ENCODE peak calls at places on chromosomes 5 and 9, in nine cellular contexts. X, G, I, O, R, P, U, A and K are unnamed samples.

GRCh38 chr9:116572095-116572748 is 114.9 kb upstream of the TRIM32 start:
- DNase-seq in R (peak), A (peak), X (peak), U (no peak), O (no peak), G (peak), P (peak), I (no peak), K (peak)

GRCh38 chr5:1638658-1639400 is 115.1 kb upstream of the LPCAT1 start:
- DNase-seq in U (no peak), A (no peak), X (no peak), G (peak), O (no peak), R (no peak), P (no peak), I (no peak), K (no peak)

GRCh38 chr9:20593551-20593950 is 28.7 kb downstream of the MLLT3 start:
- DNase-seq in O (no peak), X (no peak), U (no peak), I (no peak), R (peak), P (no peak), A (no peak), G (no peak), K (peak)

GRCh38 chr5:95818181-95819147 is 4.1 kb downstream of the GLRX start:
- DNase-seq in U (no peak), A (no peak), I (no peak), P (no peak), O (no peak), G (peak), X (no peak), R (no peak), K (no peak)

GRCh38 chr5:142753114-142753764 is 16.9 kb upstream of the ARHGAP26 start:
- DNase-seq in I (no peak), O (no peak), P (peak), X (no peak), G (peak), U (no peak), R (no peak), A (no peak), K (peak)

GRCh38 chr5:119541716-119542115 is 87.6 kb upstream of the FAM170A start:
- DNase-seq in R (no peak), I (no peak), P (no peak), G (no peak), X (no peak), A (no peak), O (no peak), U (no peak), K (no peak)

GRCh38 chr5:138974227-138975063 is 99.3 kb upstream of the LRRTM2 start:
- DNase-seq in R (peak), P (peak), O (no peak), U (no peak), A (peak), G (no peak), I (no peak), X (no peak), K (peak)

GRCh38 chr5:172834570-172835245 is 657 bp downstream of the ERGIC1 start:
- DNase-seq in P (peak), A (peak), U (no peak), G (no peak), X (no peak), R (no peak), I (no peak), O (no peak), K (no peak)

GRCh38 chr5:173517648-173518047 is 98.8 kb downstream of the BOD1 start:
- DNase-seq in I (no peak), G (no peak), X (no peak), U (no peak), R (no peak), A (peak), P (no peak), O (no peak), K (no peak)

GRCh38 chr5:151126199-151126645 is 31.4 kb downstream of the ANXA6 start:
- DNase-seq in I (peak), R (peak), P (peak), A (peak), O (no peak), G (peak), U (no peak), X (peak), K (peak)

GRCh38 chr9:109286981-109287380 is 33.9 kb downstream of the EPB41L4B start:
- DNase-seq in R (no peak), O (no peak), I (no peak), X (no peak), G (no peak), P (no peak), U (no peak), A (no peak), K (no peak)

GRCh38 chr9:108766786-108767185 is 89.0 kb downstream of the ACTL7B start:
- DNase-seq in A (no peak), G (no peak), X (no peak), O (no peak), R (no peak), I (no peak), U (no peak), P (no peak), K (no peak)

GRCh38 chr5:80963521-80963895 is 3.3 kb downstream of the RASGRF2 start:
- DNase-seq in R (no peak), I (no peak), U (no peak), X (no peak), A (no peak), P (no peak), G (no peak), O (no peak), K (no peak)
- H3K27ac ChIP-seq in R (peak), I (no peak), U (no peak), X (no peak), A (no peak), P (no peak), G (no peak), O (no peak), K (no peak)

GRCh38 chr9:112091805-112092204 is 83.3 kb downstream of the SUSD1 start:
- DNase-seq in R (peak), U (no peak), G (no peak), P (peak), O (no peak), A (peak), I (no peak), X (no peak), K (no peak)
- TF ChIP-seq CTCF in R (peak), U (peak), G (peak), P (peak), O (peak), A (peak), I (no peak), X (peak), K (peak)

DNA sequence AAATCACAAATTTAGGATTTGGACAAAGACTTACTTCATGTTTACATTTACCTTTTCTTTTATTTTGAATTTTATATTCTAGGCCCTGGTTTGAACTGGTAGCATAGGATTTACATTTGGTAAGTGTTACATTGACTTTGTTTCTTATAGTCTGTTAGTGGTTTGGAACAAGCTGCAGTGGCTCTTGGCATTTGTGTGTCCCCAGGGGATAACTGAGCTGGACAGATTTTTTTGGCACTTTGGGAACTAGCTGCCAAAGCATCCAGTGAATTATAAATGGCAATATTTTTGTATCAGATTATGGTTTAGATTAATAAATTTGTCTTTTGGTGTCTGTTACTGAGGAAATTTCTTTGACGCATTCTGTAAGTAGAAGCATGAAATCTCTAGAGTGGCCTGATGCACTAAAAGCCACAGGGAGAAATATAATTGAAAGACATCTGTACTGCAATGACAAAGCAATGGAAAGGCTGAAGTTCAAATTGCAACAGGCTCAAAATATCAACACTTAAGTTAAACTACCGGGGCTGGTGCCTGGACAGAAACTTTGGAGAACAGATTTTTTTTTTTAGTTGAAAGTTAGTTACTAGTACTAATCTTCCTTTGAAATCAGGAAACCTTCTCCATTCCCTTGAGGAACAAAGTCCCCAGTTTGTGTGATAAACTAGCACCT is 107.6 kb upstream of the PLCXD3 start:
- DNase-seq in X (no peak), I (no peak), R (no peak), G (no peak), U (no peak), A (no peak), P (no peak), O (no peak), K (no peak)
- H3K27ac ChIP-seq in X (no peak), I (no peak), R (no peak), G (no peak), U (no peak), A (no peak), P (no peak), O (no peak), K (no peak)

GRCh38 chr5:26237489-26237888 is 800.9 kb downstream of the CDH9 start:
- DNase-seq in U (no peak), P (no peak), R (no peak), A (no peak), I (no peak), X (no peak), G (no peak), O (no peak), K (no peak)

GRCh38 chr5:26232706-26233105 is 805.7 kb downstream of the CDH9 start:
- DNase-seq in X (no peak), I (no peak), R (no peak), P (no peak), A (no peak), U (no peak), O (no peak), G (no peak), K (no peak)

GRCh38 chr5:26231316-26231715 is 807.1 kb downstream of the CDH9 start:
- DNase-seq in U (no peak), I (no peak), X (no peak), G (no peak), R (no peak), O (no peak), A (no peak), P (no peak), K (no peak)

DNA sequence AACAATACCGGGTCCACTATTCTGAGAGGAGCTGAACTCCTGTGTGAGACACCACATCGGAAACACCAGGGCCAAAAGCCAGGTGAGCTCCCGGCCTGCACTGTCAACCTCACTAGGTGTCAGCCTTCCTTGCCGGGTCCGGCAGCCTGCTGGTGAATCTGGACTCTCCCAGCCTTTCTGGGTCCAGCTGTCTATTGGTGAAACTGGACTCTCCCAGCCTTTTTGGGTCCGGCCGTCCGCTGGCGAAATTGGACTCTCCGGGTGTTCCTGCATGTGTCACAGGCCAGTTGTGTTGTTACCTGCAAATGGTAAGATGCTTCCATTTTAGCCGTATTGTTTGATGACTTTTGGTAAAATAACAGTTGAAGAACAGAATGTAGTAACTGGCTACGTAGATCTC is 801.5 kb downstream of the CDH9 start:
- DNase-seq in X (no peak), P (no peak), R (no peak), O (no peak), I (no peak), G (no peak), A (no peak), U (no peak), K (no peak)
- TF ChIP-seq CTCF in X (no peak), P (no peak), R (no peak), O (no peak), I (no peak), G (no peak), A (no peak), U (no peak), K (no peak)

GRCh38 chr5:6961123-6961522 is 247.9 kb downstream of the TENT4A start:
- DNase-seq in R (no peak), A (no peak), P (no peak), X (no peak), U (no peak), G (no peak), O (no peak), I (no peak), K (no peak)
- H3K27ac ChIP-seq in R (no peak), A (no peak), P (no peak), X (no peak), U (no peak), G (no peak), O (no peak), I (no peak), K (no peak)